ENCODE peak calls at places on chromosomes 7 and 10, in five cellular contexts. W, Z, F, O and C are unnamed samples.

GRCh38 chr7:124457841-124458240 is 307.8 kb downstream of the GPR37 start:
- DNase-seq in W (no peak), Z (no peak), F (no peak), O (no peak), C (no peak)

GRCh38 chr7:140972876-140973829 is 41.6 kb downstream of the MRPS33 start:
- DNase-seq in W (no peak), Z (no peak), F (no peak), O (no peak), C (no peak)

GRCh38 chr10:69968830-69969229 is 83.8 kb upstream of the MACROH2A2 start:
- DNase-seq in W (peak), Z (no peak), F (no peak), O (peak), C (no peak)

GRCh38 chr7:27739301-27739913 is 555 bp upstream of the TAX1BP1 start:
- DNase-seq in W (no peak), Z (no peak), F (no peak), O (peak), C (no peak)

GRCh38 chr10:55803055-55803454 is 558.0 kb downstream of the ZWINT start:
- DNase-seq in W (no peak), Z (no peak), F (no peak), O (no peak), C (no peak)

GRCh38 chr7:32415936-32416335 is 74.2 kb downstream of the LSM5 start:
- DNase-seq in W (no peak), Z (no peak), F (no peak), O (no peak), C (no peak)

GRCh38 chr7:130277763-130278643 is 11.3 kb downstream of the CPA2 start:
- DNase-seq in W (no peak), Z (peak), F (peak), O (no peak), C (peak)

GRCh38 chr10:23157691-23158369 is 34.3 kb upstream of the PTF1A start:
- DNase-seq in W (no peak), Z (no peak), F (no peak), O (peak), C (no peak)

GRCh38 chr7:128347573-128348147 is 4.0 kb upstream of the RBM28 start:
- DNase-seq in W (no peak), Z (peak), F (peak), O (peak), C (peak)

GRCh38 chr7:70574970-70575799 is 556.8 kb upstream of the GALNT17 start:
- DNase-seq in W (no peak), Z (no peak), F (peak), O (no peak), C (no peak)

GRCh38 chr10:56028299-56029132 is 332.5 kb downstream of the ZWINT start:
- DNase-seq in W (no peak), Z (no peak), F (no peak), O (no peak), C (no peak)

GRCh38 chr10:33248638-33249037 is 85.8 kb downstream of the NRP1 start:
- DNase-seq in W (no peak), Z (no peak), F (no peak), O (peak), C (no peak)

GRCh38 chr7:27185013-27185707 is at the start of gene HOXA11:
- DNase-seq in W (no peak), Z (no peak), F (no peak), O (no peak), C (no peak)

GRCh38 chr7:106482091-106482490 is 178.9 kb downstream of the CCDC71L start:
- DNase-seq in W (no peak), Z (no peak), F (no peak), O (no peak), C (no peak)

GRCh38 chr10:14372616-14373015 is 41.9 kb upstream of the FRMD4A start:
- DNase-seq in W (no peak), Z (no peak), F (no peak), O (no peak), C (no peak)

GRCh38 chr10:79932307-79932706 is 16.6 kb downstream of the SFTPD start:
- DNase-seq in W (no peak), Z (no peak), F (no peak), O (no peak), C (no peak)

GRCh38 chr10:113252650-113253560 is 299.9 kb upstream of the HABP2 start:
- DNase-seq in W (no peak), Z (no peak), F (no peak), O (no peak), C (no peak)

GRCh38 chr10:62433181-62433692 is 59.1 kb downstream of the ZNF365 start:
- DNase-seq in W (no peak), Z (no peak), F (peak), O (peak), C (no peak)

GRCh38 chr7:51817694-51818093 is 501.1 kb upstream of the COBL start:
- DNase-seq in W (no peak), Z (no peak), F (no peak), O (no peak), C (no peak)

GRCh38 chr10:17713133-17713532 is 38.9 kb upstream of the TMEM236 start:
- DNase-seq in W (no peak), Z (no peak), F (no peak), O (no peak), C (no peak)

GRCh38 chr7:55130079-55130476 is 111.3 kb downstream of the EGFR start:
- DNase-seq in W (no peak), Z (no peak), F (peak), O (no peak), C (no peak)

GRCh38 chr10:60465801-60466200 is 76.1 kb upstream of the ANK3 start:
- DNase-seq in W (no peak), Z (no peak), F (no peak), O (no peak), C (no peak)

GRCh38 chr10:98611432-98611831 is 164.7 kb upstream of the HPS1 start:
- DNase-seq in W (no peak), Z (no peak), F (no peak), O (no peak), C (no peak)

GRCh38 chr7:45031829-45032228 is 31.8 kb downstream of the CCM2 start:
- DNase-seq in W (no peak), Z (no peak), F (no peak), O (no peak), C (no peak)

GRCh38 chr10:124486635-124487034 is 25.0 kb downstream of the LHPP start:
- DNase-seq in W (no peak), Z (no peak), F (no peak), O (no peak), C (no peak)

GRCh38 chr7:157412021-157412443 is 75.2 kb downstream of the DNAJB6 start:
- DNase-seq in W (no peak), Z (no peak), F (no peak), O (no peak), C (no peak)

GRCh38 chr7:94182721-94183120 is 178.6 kb upstream of the BET1 start:
- DNase-seq in W (no peak), Z (no peak), F (no peak), O (no peak), C (no peak)

GRCh38 chr10:4867520-4868356 is 41.7 kb downstream of the AKR1E2 start:
- DNase-seq in W (no peak), Z (peak), F (no peak), O (no peak), C (no peak)

GRCh38 chr7:105885386-105886111 is 9.2 kb upstream of the ATXN7L1 start:
- DNase-seq in W (no peak), Z (peak), F (no peak), O (no peak), C (no peak)

GRCh38 chr10:3623746-3624145 is 161.3 kb downstream of the KLF6 start:
- DNase-seq in W (no peak), Z (no peak), F (peak), O (peak), C (no peak)

GRCh38 chr10:112356686-112357085 is 17.2 kb upstream of the ACSL5 start:
- DNase-seq in W (no peak), Z (no peak), F (no peak), O (no peak), C (no peak)

GRCh38 chr7:17971392-17971791 is 31.1 kb upstream of the SNX13 start:
- DNase-seq in W (no peak), Z (no peak), F (no peak), O (no peak), C (no peak)

GRCh38 chr7:27263781-27264180 is 21.2 kb downstream of the EVX1 start:
- DNase-seq in W (no peak), Z (no peak), F (no peak), O (no peak), C (no peak)